ENCODE peak calls at places on chromosomes 1 and 21, in six cellular contexts. One of them, this sample, is unnamed.

GRCh38 chr1:74913978-74914377 is 181.0 kb downstream of the TYW3 start:
- DNase-seq in OCI-LY7: no peak
- DNase-seq in glutamatergic neuron: no peak
- DNase-seq in H9: no peak
- DNase-seq in GM20000: no peak
- DNase-seq in neural crest cell: no peak
- DNase-seq in this sample: no peak

GRCh38 chr1:89757532-89757931 is 63.3 kb upstream of the LRRC8D start:
- DNase-seq in GM20000: peak; percentile 42
- DNase-seq in neural crest cell: no peak
- DNase-seq in H9: no peak
- DNase-seq in OCI-LY7: peak; percentile 69
- DNase-seq in glutamatergic neuron: no peak
- DNase-seq in this sample: no peak

GRCh38 chr21:33481314-33481943 is 1.7 kb upstream of the TMEM50B start:
- DNase-seq in GM20000: no peak
- DNase-seq in OCI-LY7: no peak
- DNase-seq in neural crest cell: no peak
- DNase-seq in H9: no peak
- DNase-seq in glutamatergic neuron: no peak
- DNase-seq in this sample: no peak

GRCh38 chr1:109241841-109242301 is 7.5 kb upstream of the CELSR2 start:
- DNase-seq in neural crest cell: no peak
- DNase-seq in OCI-LY7: no peak
- DNase-seq in GM20000: no peak
- DNase-seq in glutamatergic neuron: peak; percentile 26
- DNase-seq in H9: peak; percentile 32
- DNase-seq in this sample: no peak

GRCh38 chr21:45887121-45887611 is 94.4 kb upstream of the COL6A1 start:
- DNase-seq in OCI-LY7: no peak
- DNase-seq in GM20000: no peak
- DNase-seq in neural crest cell: no peak
- DNase-seq in glutamatergic neuron: no peak
- DNase-seq in H9: no peak
- DNase-seq in this sample: no peak

GRCh38 chr1:226629896-226630550 is 81.5 kb downstream of the STUM start:
- DNase-seq in GM20000: no peak
- DNase-seq in H9: no peak
- DNase-seq in neural crest cell: no peak
- DNase-seq in glutamatergic neuron: no peak
- DNase-seq in OCI-LY7: no peak
- DNase-seq in this sample: no peak

GRCh38 chr1:28736450-28737244 is at the start of gene YTHDF2:
- DNase-seq in H9: peak; percentile 98
- DNase-seq in glutamatergic neuron: peak; percentile 98
- DNase-seq in GM20000: peak; percentile 95
- DNase-seq in OCI-LY7: peak; percentile 99
- DNase-seq in neural crest cell: peak; percentile 97
- DNase-seq in this sample: peak; percentile 98

GRCh38 chr1:161987303-161987702 is 36.4 kb downstream of the OLFML2B start:
- DNase-seq in GM20000: no peak
- DNase-seq in OCI-LY7: no peak
- DNase-seq in H9: no peak
- DNase-seq in glutamatergic neuron: no peak
- DNase-seq in neural crest cell: no peak
- DNase-seq in this sample: no peak

GRCh38 chr1:179953974-179954493 is 576 bp upstream of the CEP350 start:
- DNase-seq in GM20000: peak; percentile 14
- DNase-seq in OCI-LY7: peak; percentile 71
- DNase-seq in neural crest cell: no peak
- DNase-seq in H9: no peak
- DNase-seq in glutamatergic neuron: no peak
- DNase-seq in this sample: peak; percentile 41
- TF ChIP-seq CTCF in GM20000: no peak
- TF ChIP-seq CTCF in OCI-LY7: peak; percentile 72
- TF ChIP-seq CTCF in neural crest cell: peak; percentile 45
- TF ChIP-seq CTCF in H9: peak; percentile 39
- TF ChIP-seq CTCF in glutamatergic neuron: no peak
- TF ChIP-seq CTCF in this sample: peak; percentile 28

DNA sequence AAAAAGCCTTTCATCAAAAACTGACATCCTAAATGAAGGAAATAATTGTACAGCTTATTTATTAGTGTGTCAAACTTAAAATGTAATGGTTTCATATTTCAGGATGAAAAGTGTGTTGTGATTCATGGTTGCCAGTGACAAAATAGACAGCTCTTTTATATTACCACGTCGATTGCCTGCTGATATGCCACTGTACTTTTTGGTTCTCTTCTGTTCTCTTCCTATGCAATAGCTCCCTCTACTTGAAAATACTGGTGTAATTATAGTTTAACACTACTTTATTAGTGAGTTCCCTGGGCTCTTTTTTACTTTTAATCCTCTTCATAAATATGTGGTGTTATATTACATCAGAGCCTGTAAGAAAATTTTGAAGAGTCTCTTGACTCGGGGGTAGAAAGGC is 111.3 kb downstream of the PATJ start:
- DNase-seq in neural crest cell: no peak
- DNase-seq in glutamatergic neuron: no peak
- DNase-seq in H9: no peak
- DNase-seq in OCI-LY7: peak; percentile 8
- DNase-seq in GM20000: no peak
- DNase-seq in this sample: no peak
- TF ChIP-seq CTCF in neural crest cell: peak; percentile 38
- TF ChIP-seq CTCF in glutamatergic neuron: no peak
- TF ChIP-seq CTCF in H9: no peak
- TF ChIP-seq CTCF in OCI-LY7: peak; percentile 60
- TF ChIP-seq CTCF in GM20000: no peak
- TF ChIP-seq CTCF in this sample: no peak

GRCh38 chr1:153400244-153400643 is 9.4 kb upstream of the S100A8 start:
- DNase-seq in OCI-LY7: no peak
- DNase-seq in H9: no peak
- DNase-seq in GM20000: no peak
- DNase-seq in glutamatergic neuron: no peak
- DNase-seq in neural crest cell: no peak
- DNase-seq in this sample: peak; percentile 69
- TF ChIP-seq CTCF in OCI-LY7: peak; percentile 27
- TF ChIP-seq CTCF in H9: peak; percentile 50
- TF ChIP-seq CTCF in GM20000: no peak
- TF ChIP-seq CTCF in glutamatergic neuron: no peak
- TF ChIP-seq CTCF in neural crest cell: no peak
- TF ChIP-seq CTCF in this sample: peak; percentile 54

GRCh38 chr1:173669491-173669941 is at the start of gene ANKRD45:
- DNase-seq in GM20000: no peak
- DNase-seq in neural crest cell: peak; percentile 54
- DNase-seq in OCI-LY7: no peak
- DNase-seq in glutamatergic neuron: peak; percentile 80
- DNase-seq in H9: peak; percentile 88
- DNase-seq in this sample: peak; percentile 84
- TF ChIP-seq CTCF in GM20000: no peak
- TF ChIP-seq CTCF in neural crest cell: no peak
- TF ChIP-seq CTCF in OCI-LY7: no peak
- TF ChIP-seq CTCF in glutamatergic neuron: no peak
- TF ChIP-seq CTCF in H9: peak; percentile 18
- TF ChIP-seq CTCF in this sample: peak; percentile 21